ENCODE peak calls at places on chromosomes 4 and X, in five cellular contexts. One of them, this sample, is unnamed. For H3K4me1, the result is how much of the 10 kb centered on the place peaks cover.

GRCh38 chrX:46573896-46574336 is 351 bp downstream of the CHST7 start:
- DNase-seq in body of pancreas: peak
- DNase-seq in mesendoderm: peak
- DNase-seq in breast epithelium: no peak
- DNase-seq in fibroblast of lung: peak
- DNase-seq in this sample: no peak

GRCh38 chrX:107849747-107850478 is 24.2 kb downstream of the MID2 start:
- DNase-seq in body of pancreas: no peak
- DNase-seq in mesendoderm: peak
- DNase-seq in breast epithelium: no peak
- DNase-seq in fibroblast of lung: peak
- DNase-seq in this sample: no peak

GRCh38 chrX:143669395-143669794 is 33.5 kb upstream of the SLITRK4 start:
- DNase-seq in body of pancreas: no peak
- DNase-seq in mesendoderm: peak
- DNase-seq in breast epithelium: no peak
- DNase-seq in fibroblast of lung: no peak
- DNase-seq in this sample: no peak

GRCh38 chrX:7108995-7109634 is 38.4 kb upstream of the STS start:
- DNase-seq in body of pancreas: no peak
- DNase-seq in mesendoderm: no peak
- DNase-seq in breast epithelium: no peak
- DNase-seq in fibroblast of lung: no peak
- DNase-seq in this sample: no peak

GRCh38 chr4:14771504-14772175 is 230.6 kb upstream of the CPEB2 start:
- DNase-seq in body of pancreas: no peak
- DNase-seq in mesendoderm: no peak
- DNase-seq in breast epithelium: no peak
- DNase-seq in fibroblast of lung: no peak
- DNase-seq in this sample: no peak

GRCh38 chr4:84680956-84681355 is 98.0 kb downstream of the CDS1 start:
- DNase-seq in body of pancreas: no peak
- DNase-seq in mesendoderm: no peak
- DNase-seq in breast epithelium: no peak
- DNase-seq in fibroblast of lung: no peak
- DNase-seq in this sample: no peak

GRCh38 chrX:96244955-96245354 is 439.7 kb upstream of the DIAPH2 start:
- DNase-seq in body of pancreas: no peak
- DNase-seq in mesendoderm: no peak
- DNase-seq in breast epithelium: no peak
- DNase-seq in fibroblast of lung: no peak
- DNase-seq in this sample: no peak

GRCh38 chrX:46327229-46328081 is 217.8 kb downstream of the ZNF674 start:
- DNase-seq in body of pancreas: peak
- DNase-seq in mesendoderm: peak
- DNase-seq in breast epithelium: no peak
- DNase-seq in fibroblast of lung: peak
- DNase-seq in this sample: no peak

GRCh38 chr4:156576946-156577345 is 394.7 kb downstream of the PDGFC start:
- DNase-seq in body of pancreas: no peak
- DNase-seq in mesendoderm: no peak
- DNase-seq in breast epithelium: no peak
- DNase-seq in fibroblast of lung: no peak
- DNase-seq in this sample: no peak

GRCh38 chr4:148986951-148987350 is 544.7 kb upstream of the NR3C2 start:
- DNase-seq in body of pancreas: peak
- DNase-seq in mesendoderm: no peak
- DNase-seq in breast epithelium: no peak
- DNase-seq in fibroblast of lung: no peak
- DNase-seq in this sample: no peak

GRCh38 chrX:48456628-48457027 is 13.4 kb downstream of the SLC38A5 start:
- DNase-seq in body of pancreas: no peak
- DNase-seq in mesendoderm: no peak
- DNase-seq in breast epithelium: no peak
- DNase-seq in fibroblast of lung: no peak
- DNase-seq in this sample: no peak

GRCh38 chr4:9936128-9936644 is 85.1 kb downstream of the SLC2A9 start:
- DNase-seq in body of pancreas: no peak
- DNase-seq in mesendoderm: no peak
- DNase-seq in breast epithelium: no peak
- DNase-seq in fibroblast of lung: no peak
- DNase-seq in this sample: no peak

DNA sequence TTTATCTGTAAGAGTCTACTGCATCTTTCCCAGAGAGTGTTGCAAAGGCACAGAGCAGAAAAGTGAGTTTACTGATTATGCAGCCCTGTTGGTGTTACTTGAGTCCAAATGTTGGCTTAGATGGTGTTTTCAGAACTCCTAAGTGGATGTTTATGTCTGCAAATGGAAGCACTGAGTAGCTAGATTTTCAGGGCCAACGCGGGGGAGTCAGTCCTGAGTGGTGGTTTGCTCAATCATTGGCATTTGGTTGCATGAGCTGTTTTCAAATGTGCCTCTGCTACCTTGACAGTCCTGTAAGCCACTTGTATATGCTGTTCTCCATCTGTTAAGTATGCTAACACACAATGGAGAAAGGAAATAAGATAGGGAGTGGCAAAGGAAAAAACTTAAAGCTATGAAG is 45.4 kb downstream of the MAMLD1 start:
- DNase-seq in body of pancreas: no peak
- DNase-seq in mesendoderm: no peak
- DNase-seq in breast epithelium: no peak
- DNase-seq in fibroblast of lung: no peak
- DNase-seq in this sample: no peak
- H3K4me1 ChIP-seq in body of pancreas: under half
- H3K4me1 ChIP-seq in mesendoderm: under half
- H3K4me1 ChIP-seq in breast epithelium: under half
- H3K4me1 ChIP-seq in fibroblast of lung: under half
- H3K4me1 ChIP-seq in this sample: under half

DNA sequence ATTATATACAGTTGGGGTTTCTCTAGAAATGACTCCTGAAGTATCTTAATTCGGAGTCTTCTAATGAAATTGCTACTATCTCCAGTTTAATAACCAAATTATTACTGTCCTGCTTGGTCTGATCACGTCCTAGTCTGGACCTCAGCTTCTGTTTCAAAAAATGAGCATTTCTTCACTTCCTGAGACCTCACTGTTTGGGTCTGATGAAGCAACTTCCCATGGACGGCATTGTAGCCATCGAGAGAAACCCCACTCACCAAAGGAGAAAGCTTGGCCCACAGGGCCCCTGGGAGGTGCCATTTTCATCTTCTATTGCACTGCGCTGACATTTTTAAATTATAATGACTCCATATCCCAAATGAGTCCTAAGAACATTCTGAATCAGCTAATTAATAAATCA is 178.0 kb downstream of the MGST2 start:
- DNase-seq in body of pancreas: no peak
- DNase-seq in mesendoderm: no peak
- DNase-seq in breast epithelium: no peak
- DNase-seq in fibroblast of lung: no peak
- DNase-seq in this sample: no peak
- H3K4me1 ChIP-seq in body of pancreas: under half
- H3K4me1 ChIP-seq in mesendoderm: under half
- H3K4me1 ChIP-seq in breast epithelium: under half
- H3K4me1 ChIP-seq in fibroblast of lung: under half
- H3K4me1 ChIP-seq in this sample: under half

DNA sequence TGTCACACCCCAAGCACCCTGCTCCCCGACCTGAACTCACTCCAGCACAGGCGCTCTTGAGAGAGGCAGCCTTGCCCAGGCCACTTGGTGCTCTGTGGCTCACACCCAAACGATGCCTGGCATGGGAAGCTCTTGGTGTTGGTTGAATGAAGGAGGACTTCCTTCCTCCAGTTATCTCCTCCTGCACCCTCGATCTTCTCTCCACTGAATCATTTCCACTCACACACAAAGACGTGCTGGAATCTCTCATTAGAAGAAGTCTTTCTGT is 90.5 kb upstream of the TRIM2 start:
- DNase-seq in body of pancreas: no peak
- DNase-seq in mesendoderm: no peak
- DNase-seq in breast epithelium: no peak
- DNase-seq in fibroblast of lung: no peak
- DNase-seq in this sample: no peak
- H3K4me1 ChIP-seq in body of pancreas: under half
- H3K4me1 ChIP-seq in mesendoderm: under half
- H3K4me1 ChIP-seq in breast epithelium: under half
- H3K4me1 ChIP-seq in fibroblast of lung: under half
- H3K4me1 ChIP-seq in this sample: under half

DNA sequence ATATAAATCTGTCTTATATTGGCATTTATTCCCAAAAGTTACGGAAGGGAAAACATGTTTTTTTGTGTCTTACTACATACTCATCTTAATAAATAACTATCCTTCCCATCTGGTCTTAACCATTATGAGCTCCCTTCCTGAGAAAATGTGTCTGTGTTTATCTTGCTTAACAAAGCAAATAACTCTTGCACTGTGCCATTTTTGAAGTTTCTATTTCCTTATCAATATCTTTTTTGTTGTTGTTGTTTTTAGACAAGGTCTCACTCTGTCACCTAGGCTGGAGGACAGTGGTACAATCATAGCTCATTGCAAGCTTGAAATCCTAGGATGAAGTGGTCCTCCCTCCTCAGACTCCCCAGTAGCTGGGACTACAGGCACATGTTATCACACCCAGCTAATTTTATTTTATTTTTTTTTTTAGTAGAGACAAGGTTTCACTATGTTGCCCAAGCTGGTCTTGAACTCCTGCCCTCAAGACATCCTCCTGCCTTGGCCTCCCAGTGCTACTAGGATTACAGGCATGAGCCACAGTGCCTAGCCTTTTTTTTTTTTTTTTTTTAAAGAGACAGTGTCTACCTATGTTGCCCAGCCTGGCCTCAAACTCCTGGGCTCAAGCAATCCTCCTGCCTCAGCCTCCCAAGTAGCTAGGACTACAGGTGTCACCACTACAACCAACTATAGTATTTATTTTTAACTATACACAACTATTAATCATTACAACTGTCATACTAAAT is 36.9 kb downstream of the CNOT6L start:
- DNase-seq in body of pancreas: no peak
- DNase-seq in mesendoderm: no peak
- DNase-seq in breast epithelium: no peak
- DNase-seq in fibroblast of lung: no peak
- DNase-seq in this sample: no peak
- H3K4me1 ChIP-seq in body of pancreas: under half
- H3K4me1 ChIP-seq in mesendoderm: under half
- H3K4me1 ChIP-seq in breast epithelium: under half
- H3K4me1 ChIP-seq in fibroblast of lung: under half
- H3K4me1 ChIP-seq in this sample: under half

GRCh38 chr4:98448923-98449322 is 187.7 kb downstream of the RAP1GDS1 start:
- DNase-seq in body of pancreas: no peak
- DNase-seq in mesendoderm: no peak
- DNase-seq in breast epithelium: no peak
- DNase-seq in fibroblast of lung: no peak
- DNase-seq in this sample: no peak
- H3K4me1 ChIP-seq in body of pancreas: under half
- H3K4me1 ChIP-seq in mesendoderm: under half
- H3K4me1 ChIP-seq in breast epithelium: under half
- H3K4me1 ChIP-seq in fibroblast of lung: under half
- H3K4me1 ChIP-seq in this sample: under half

DNA sequence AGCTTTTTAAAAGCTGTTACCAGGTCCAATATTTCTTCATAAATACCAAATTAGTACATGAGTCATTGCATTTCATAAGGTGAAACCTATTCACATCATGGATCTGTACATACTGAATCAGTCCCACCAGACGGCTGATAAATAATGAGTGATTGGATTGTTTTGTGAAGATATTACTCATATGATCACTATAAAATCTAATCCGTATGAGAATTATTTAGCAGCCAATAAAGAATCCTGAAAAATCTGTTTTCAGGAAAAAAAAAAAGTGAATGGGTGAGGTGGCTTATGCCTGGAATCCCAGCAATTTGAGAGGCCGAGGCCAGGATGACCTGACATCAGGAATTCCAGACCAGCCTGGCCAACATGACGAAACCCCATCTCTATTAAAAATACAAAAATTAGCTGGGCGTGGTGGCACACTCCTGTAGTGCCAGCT is 438.1 kb downstream of the INPP4B start:
- DNase-seq in body of pancreas: no peak
- DNase-seq in mesendoderm: peak
- DNase-seq in breast epithelium: no peak
- DNase-seq in fibroblast of lung: peak
- DNase-seq in this sample: no peak
- H3K4me1 ChIP-seq in body of pancreas: under half
- H3K4me1 ChIP-seq in mesendoderm: under half
- H3K4me1 ChIP-seq in breast epithelium: under half
- H3K4me1 ChIP-seq in fibroblast of lung: under half
- H3K4me1 ChIP-seq in this sample: under half